ENCODE peak calls at places on chromosomes 2 and 18, in four cellular contexts. L is cardiac fibroblast, U is cardiac muscle cell, D is astrocyte of the spinal cord. F is an unnamed sample.

GRCh38 chr2:8754056-8754790 is 72.4 kb downstream of the ID2 start:
- DNase-seq in L (peak), U (no peak), D (peak), F (no peak)

GRCh38 chr2:31344447-31344846 is 70.1 kb downstream of the XDH start:
- DNase-seq in L (no peak), U (no peak), D (no peak), F (no peak)

GRCh38 chr2:160862226-160862625 is 298.0 kb upstream of the TANK start:
- DNase-seq in L (no peak), U (no peak), D (no peak), F (no peak)

GRCh38 chr18:48892146-48892855 is 58.5 kb downstream of the SMAD7 start:
- DNase-seq in L (no peak), U (no peak), D (no peak), F (no peak)

GRCh38 chr2:36556847-36557246 is 41.1 kb downstream of the FEZ2 start:
- DNase-seq in L (peak), U (no peak), D (peak), F (no peak)

GRCh38 chr2:8966123-8966908 is 37.2 kb downstream of the MBOAT2 start:
- DNase-seq in L (peak), U (no peak), D (peak), F (no peak)

GRCh38 chr18:15165048-15165447 is 417.1 kb downstream of the ANKRD30B start:
- DNase-seq in L (no peak), U (no peak), D (no peak), F (no peak)

GRCh38 chr2:189204322-189204941 is 24.9 kb upstream of the COL5A2 start:
- DNase-seq in L (peak), U (no peak), D (peak), F (peak)

GRCh38 chr18:75625966-75626365 is 198.5 kb upstream of the SMIM21 start:
- DNase-seq in L (peak), U (no peak), D (peak), F (peak)

GRCh38 chr2:61679096-61679495 is 140.9 kb upstream of the XPO1 start:
- DNase-seq in L (no peak), U (no peak), D (no peak), F (no peak)

GRCh38 chr2:207073791-207074678 is 91.7 kb downstream of the KLF7 start:
- DNase-seq in L (peak), U (no peak), D (no peak), F (no peak)

GRCh38 chr18:58943896-58944295 is 79.2 kb downstream of the ZNF532 start:
- DNase-seq in L (no peak), U (no peak), D (no peak), F (no peak)

GRCh38 chr18:48979944-48980890 is 29.5 kb upstream of the SMAD7 start:
- DNase-seq in L (no peak), U (no peak), D (peak), F (no peak)

GRCh38 chr2:161161074-161161577 is 898 bp downstream of the TANK start:
- DNase-seq in L (peak), U (no peak), D (no peak), F (no peak)

GRCh38 chr2:180655393-180655792 is 325.0 kb upstream of the UBE2E3 start:
- DNase-seq in L (no peak), U (no peak), D (no peak), F (no peak)

GRCh38 chr2:128309341-128310093 is 9.2 kb downstream of the HS6ST1 start:
- DNase-seq in L (no peak), U (peak), D (peak), F (no peak)

GRCh38 chr2:215277942-215278341 is 33.9 kb upstream of the ATIC start:
- DNase-seq in L (peak), U (no peak), D (no peak), F (peak)

GRCh38 chr2:85287721-85288120 is 40.1 kb downstream of the TGOLN2 start:
- DNase-seq in L (no peak), U (no peak), D (no peak), F (no peak)

GRCh38 chr18:3511980-3512379 is 62.0 kb downstream of the TGIF1 start:
- DNase-seq in L (peak), U (no peak), D (peak), F (peak)

GRCh38 chr2:46954951-46955571 is 39.5 kb upstream of the MCFD2 start:
- DNase-seq in L (peak), U (no peak), D (peak), F (peak)

GRCh38 chr2:238720232-238720672 is 127.6 kb upstream of the TWIST2 start:
- DNase-seq in L (peak), U (no peak), D (no peak), F (peak)

GRCh38 chr2:47040662-47041061 is 114.4 kb downstream of the STPG4 start:
- DNase-seq in L (no peak), U (no peak), D (no peak), F (no peak)

GRCh38 chr2:46695283-46695682 is 215.9 kb downstream of the TMEM247 start:
- DNase-seq in L (no peak), U (no peak), D (no peak), F (peak)

GRCh38 chr18:3864669-3865298 is 414.8 kb downstream of the TGIF1 start:
- DNase-seq in L (no peak), U (no peak), D (no peak), F (no peak)

GRCh38 chr2:53450885-53451284 is 316.7 kb upstream of the CHAC2 start:
- DNase-seq in L (no peak), U (no peak), D (no peak), F (no peak)

GRCh38 chr2:44247924-44248323 is 27.4 kb upstream of the SLC3A1 start:
- DNase-seq in L (no peak), U (no peak), D (no peak), F (no peak)
- TF ChIP-seq CTCF in L (no peak), U (peak), D (no peak), F (no peak)

GRCh38 chr2:141778315-141778835 is 352.4 kb downstream of the LRP1B start:
- DNase-seq in L (no peak), U (peak), D (no peak), F (no peak)

GRCh38 chr2:141782574-141782973 is 348.2 kb downstream of the LRP1B start:
- DNase-seq in L (no peak), U (no peak), D (no peak), F (no peak)
- TF ChIP-seq CTCF in L (no peak), U (no peak), D (no peak), F (no peak)

GRCh38 chr18:35071819-35072247 is 30.6 kb downstream of the MAPRE2 start:
- DNase-seq in L (peak), U (no peak), D (no peak), F (peak)
- TF ChIP-seq CTCF in L (no peak), U (no peak), D (no peak), F (no peak)

GRCh38 chr18:50982802-50983179 is 15.0 kb downstream of the ELAC1 start:
- DNase-seq in L (peak), U (no peak), D (peak), F (no peak)
- TF ChIP-seq CTCF in L (no peak), U (no peak), D (no peak), F (no peak)

DNA sequence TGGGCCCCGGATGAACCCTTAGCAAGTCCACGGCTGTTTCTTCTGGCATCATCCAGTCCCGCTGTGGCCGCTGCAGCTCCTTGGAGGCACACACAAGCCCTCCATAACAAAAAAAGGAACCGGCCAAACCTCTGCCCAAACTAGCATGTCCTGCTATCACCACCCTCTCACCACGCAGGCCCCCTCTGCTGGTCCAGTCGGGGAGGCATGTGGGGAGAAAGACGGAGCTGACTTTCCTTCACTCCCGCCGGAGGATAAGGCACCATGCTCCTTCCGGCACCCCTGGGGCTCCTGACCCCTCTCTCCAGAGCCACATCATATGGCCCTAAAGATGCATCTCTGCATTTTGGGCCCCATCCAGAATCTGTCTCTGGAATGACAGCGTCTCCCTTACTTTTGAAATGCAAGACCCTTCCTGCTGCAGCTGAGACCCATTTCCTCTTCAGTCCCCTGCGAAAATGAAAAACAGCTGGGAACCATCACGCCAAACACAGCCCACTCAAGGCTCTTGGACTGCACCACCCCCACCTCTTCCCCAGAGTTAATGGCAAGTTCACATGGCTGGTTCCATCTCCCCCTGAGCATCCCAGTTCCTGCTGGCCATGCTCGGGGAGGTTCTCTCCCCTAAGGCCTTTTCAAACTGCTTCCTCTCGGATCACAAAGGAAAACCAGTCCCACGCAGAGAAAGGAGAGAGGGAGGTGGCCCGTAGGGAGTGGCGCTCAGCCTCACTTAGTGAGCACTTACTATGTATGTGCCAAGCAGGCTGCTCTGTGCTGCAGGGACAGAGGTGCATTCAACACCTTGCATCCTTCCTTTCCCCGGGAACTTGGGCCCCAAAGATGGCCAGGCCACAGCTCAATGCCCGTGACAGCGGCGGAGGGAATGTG is 35.2 kb upstream of the MLPH start:
- DNase-seq in L (peak), U (no peak), D (no peak), F (no peak)
- TF ChIP-seq CTCF in L (peak), U (peak), D (peak), F (no peak)

GRCh38 chr2:223797811-223798721 is 39.3 kb downstream of the AP1S3 start:
- DNase-seq in L (peak), U (peak), D (peak), F (peak)
- TF ChIP-seq CTCF in L (peak), U (peak), D (peak), F (peak)

F was measured in MCF 10A.